ENCODE peak calls at places on chromosomes 6 and 20, in five cellular contexts. A is HTR-8/SVneo; T is activated T-helper 9 cell treated with anti-CD3 and anti-CD28 coated beads, Interleukin-2, amount 50 U/mL, for 16 hours; Q is stimulated activated naive CD4-positive, alpha-beta T cell; B is fibroblast of lung. M is an unnamed sample.
A peak's percentile ranks its signal among the peaks of the same experiment; 100 is the strongest.

GRCh38 chr6:149752600-149752999 is 3.1 kb downstream of the PCMT1 start:
- DNase-seq in A (no peak), T (no peak), Q (no peak), B (no peak), M (no peak)

GRCh38 chr6:129015721-129016120 is 132.8 kb downstream of the LAMA2 start:
- DNase-seq in A (no peak), T (no peak), Q (no peak), B (peak; percentile 3), M (no peak)

GRCh38 chr6:158078320-158078719 is 89.7 kb downstream of the SERAC1 start:
- DNase-seq in A (no peak), T (no peak), Q (no peak), B (no peak), M (no peak)

GRCh38 chr20:38601216-38602184 is at the start of gene ARHGAP40:
- DNase-seq in A (no peak), T (no peak), Q (no peak), B (peak; percentile 53), M (peak; percentile 43)

GRCh38 chr20:58378704-58379103 is 10.3 kb upstream of the VAPB start:
- DNase-seq in A (no peak), T (no peak), Q (no peak), B (no peak), M (no peak)

GRCh38 chr6:139369068-139369467 is 5.4 kb downstream of the CITED2 start:
- DNase-seq in A (no peak), T (no peak), Q (no peak), B (peak; percentile 43), M (no peak)

GRCh38 chr6:135291288-135292116 is 110.4 kb downstream of the MYB start:
- DNase-seq in A (peak; percentile 51), T (no peak), Q (no peak), B (peak; percentile 74), M (no peak)

GRCh38 chr6:31567531-31568370 is 4.3 kb upstream of the LTA start:
- DNase-seq in A (no peak), T (no peak), Q (no peak), B (no peak), M (no peak)

GRCh38 chr20:63482021-63482587 is 9.6 kb upstream of the KCNQ2 start:
- DNase-seq in A (no peak), T (no peak), Q (no peak), B (no peak), M (no peak)

GRCh38 chr6:126307859-126308258 is 32.1 kb upstream of the CENPW start:
- DNase-seq in A (no peak), T (no peak), Q (no peak), B (peak; percentile 72), M (no peak)

GRCh38 chr6:3085074-3085473 is 16.8 kb downstream of the RIPK1 start:
- DNase-seq in A (no peak), T (no peak), Q (no peak), B (no peak), M (no peak)

M was measured in activated CD8-positive, alpha-beta memory T cell treated with anti-CD3 and anti-CD28 coated beads, Interleukin-2, amount 10 ng/mL, durations not matched to agents 7 days and 5 days.